ENCODE peak calls at places on chromosomes 4 and X, in eight cellular contexts. One of them, this sample, is unnamed.
A peak's percentile ranks its signal among the peaks of the same experiment; 100 is the strongest.

GRCh38 chr4:137125011-137125410 is 407.3 kb downstream of the PCDH18 start:
- DNase-seq in stomach: no peak
- DNase-seq in pancreas: no peak
- DNase-seq in gastrocnemius medialis: no peak
- DNase-seq in kidney epithelial cell: no peak
- DNase-seq in AG04450: no peak
- DNase-seq in kidney: no peak
- DNase-seq in GM12865: no peak
- DNase-seq in this sample: no peak

GRCh38 chr4:1194028-1194900 is 21.9 kb upstream of the SPON2 start:
- DNase-seq in stomach: peak; percentile 40
- DNase-seq in pancreas: peak; percentile 80
- DNase-seq in gastrocnemius medialis: no peak
- DNase-seq in kidney epithelial cell: no peak
- DNase-seq in AG04450: no peak
- DNase-seq in kidney: peak; percentile 92
- DNase-seq in GM12865: peak; percentile 3
- DNase-seq in this sample: no peak

GRCh38 chr4:8675906-8676305 is 83.3 kb downstream of the CPZ start:
- DNase-seq in stomach: no peak
- DNase-seq in pancreas: no peak
- DNase-seq in gastrocnemius medialis: no peak
- DNase-seq in kidney epithelial cell: no peak
- DNase-seq in AG04450: no peak
- DNase-seq in kidney: no peak
- DNase-seq in GM12865: no peak
- DNase-seq in this sample: no peak

GRCh38 chr4:82748176-82748575 is 50.4 kb downstream of the SCD5 start:
- DNase-seq in stomach: no peak
- DNase-seq in pancreas: no peak
- DNase-seq in gastrocnemius medialis: no peak
- DNase-seq in kidney epithelial cell: no peak
- DNase-seq in AG04450: no peak
- DNase-seq in kidney: no peak
- DNase-seq in GM12865: no peak
- DNase-seq in this sample: no peak

GRCh38 chr4:70110917-70111316 is 43.1 kb upstream of the PRR27 start:
- DNase-seq in stomach: no peak
- DNase-seq in pancreas: no peak
- DNase-seq in gastrocnemius medialis: no peak
- DNase-seq in kidney epithelial cell: no peak
- DNase-seq in AG04450: no peak
- DNase-seq in kidney: no peak
- DNase-seq in GM12865: no peak
- DNase-seq in this sample: no peak

GRCh38 chr4:8392591-8393190 is 47.8 kb downstream of the ACOX3 start:
- DNase-seq in stomach: no peak
- DNase-seq in pancreas: no peak
- DNase-seq in gastrocnemius medialis: no peak
- DNase-seq in kidney epithelial cell: no peak
- DNase-seq in AG04450: no peak
- DNase-seq in kidney: no peak
- DNase-seq in GM12865: no peak
- DNase-seq in this sample: no peak

GRCh38 chr4:107838763-107839162 is 14.0 kb downstream of the SGMS2 start:
- DNase-seq in stomach: no peak
- DNase-seq in pancreas: no peak
- DNase-seq in gastrocnemius medialis: no peak
- DNase-seq in kidney epithelial cell: no peak
- DNase-seq in AG04450: no peak
- DNase-seq in kidney: no peak
- DNase-seq in GM12865: no peak
- DNase-seq in this sample: no peak

GRCh38 chr4:181418491-181418890 is 824.7 kb upstream of the TENM3 start:
- DNase-seq in stomach: no peak
- DNase-seq in pancreas: no peak
- DNase-seq in gastrocnemius medialis: no peak
- DNase-seq in kidney epithelial cell: no peak
- DNase-seq in AG04450: no peak
- DNase-seq in kidney: no peak
- DNase-seq in GM12865: no peak
- DNase-seq in this sample: no peak

GRCh38 chr4:63921561-63921960 is 487.7 kb downstream of the TECRL start:
- DNase-seq in stomach: no peak
- DNase-seq in pancreas: peak; percentile 22
- DNase-seq in gastrocnemius medialis: no peak
- DNase-seq in kidney epithelial cell: no peak
- DNase-seq in AG04450: no peak
- DNase-seq in kidney: peak; percentile 53
- DNase-seq in GM12865: no peak
- DNase-seq in this sample: no peak

GRCh38 chrX:110806145-110806544 is 10.5 kb upstream of the CHRDL1 start:
- DNase-seq in stomach: no peak
- DNase-seq in pancreas: no peak
- DNase-seq in gastrocnemius medialis: no peak
- DNase-seq in kidney epithelial cell: no peak
- DNase-seq in AG04450: no peak
- DNase-seq in kidney: no peak
- DNase-seq in GM12865: no peak
- DNase-seq in this sample: no peak

GRCh38 chr4:41602886-41603503 is 65.0 kb downstream of the LIMCH1 start:
- DNase-seq in stomach: no peak
- DNase-seq in pancreas: no peak
- DNase-seq in gastrocnemius medialis: no peak
- DNase-seq in kidney epithelial cell: no peak
- DNase-seq in AG04450: no peak
- DNase-seq in kidney: no peak
- DNase-seq in GM12865: no peak
- DNase-seq in this sample: no peak

GRCh38 chr4:37461801-37462200 is 217.3 kb downstream of the NWD2 start:
- DNase-seq in stomach: no peak
- DNase-seq in pancreas: no peak
- DNase-seq in gastrocnemius medialis: no peak
- DNase-seq in kidney epithelial cell: no peak
- DNase-seq in AG04450: no peak
- DNase-seq in kidney: no peak
- DNase-seq in GM12865: no peak
- DNase-seq in this sample: no peak

GRCh38 chrX:18146954-18147353 is 73.7 kb downstream of the BEND2 start:
- DNase-seq in stomach: no peak
- DNase-seq in pancreas: no peak
- DNase-seq in gastrocnemius medialis: no peak
- DNase-seq in kidney epithelial cell: peak; percentile 5
- DNase-seq in AG04450: no peak
- DNase-seq in kidney: no peak
- DNase-seq in GM12865: peak; percentile 10
- DNase-seq in this sample: peak; percentile 18

GRCh38 chr4:8278421-8279287 is 9.1 kb downstream of the HTRA3 start:
- DNase-seq in stomach: no peak
- DNase-seq in pancreas: peak; percentile 43
- DNase-seq in gastrocnemius medialis: no peak
- DNase-seq in kidney epithelial cell: peak; percentile 32
- DNase-seq in AG04450: peak; percentile 85
- DNase-seq in kidney: peak; percentile 68
- DNase-seq in GM12865: no peak
- DNase-seq in this sample: no peak

GRCh38 chr4:78379040-78379439 is 172.5 kb upstream of the ANXA3 start:
- DNase-seq in stomach: no peak
- DNase-seq in pancreas: no peak
- DNase-seq in gastrocnemius medialis: no peak
- DNase-seq in kidney epithelial cell: no peak
- DNase-seq in AG04450: no peak
- DNase-seq in kidney: no peak
- DNase-seq in GM12865: no peak
- DNase-seq in this sample: no peak

GRCh38 chr4:100367451-100367850 is 150.4 kb downstream of the EMCN start:
- DNase-seq in stomach: no peak
- DNase-seq in pancreas: no peak
- DNase-seq in gastrocnemius medialis: no peak
- DNase-seq in kidney epithelial cell: no peak
- DNase-seq in AG04450: peak; percentile 21
- DNase-seq in kidney: no peak
- DNase-seq in GM12865: peak; percentile 44
- DNase-seq in this sample: no peak

GRCh38 chr4:143215873-143216272 is 31.2 kb downstream of the USP38 start:
- DNase-seq in stomach: no peak
- DNase-seq in pancreas: no peak
- DNase-seq in gastrocnemius medialis: no peak
- DNase-seq in kidney epithelial cell: no peak
- DNase-seq in AG04450: no peak
- DNase-seq in kidney: no peak
- DNase-seq in GM12865: no peak
- DNase-seq in this sample: no peak

DNA sequence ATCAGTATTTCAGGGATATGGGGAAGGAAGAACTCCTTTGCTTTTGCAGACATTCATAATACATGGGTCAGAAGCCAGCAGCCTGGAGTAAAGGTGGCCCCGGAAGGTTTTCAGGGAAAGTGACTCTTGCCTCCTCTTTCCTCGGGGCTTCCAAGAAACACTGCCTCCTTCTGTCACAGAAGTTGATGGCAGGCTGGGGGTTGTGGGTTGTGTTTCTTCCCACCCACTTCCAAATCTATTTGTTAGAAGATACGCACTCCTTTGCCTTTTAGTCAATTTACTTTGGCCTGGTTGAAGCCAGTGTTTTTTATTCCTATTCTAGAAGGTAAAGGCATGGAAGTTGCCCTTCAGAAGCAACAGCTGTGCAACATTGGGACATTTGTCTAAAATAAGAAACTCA is 19.7 kb downstream of the KIT start:
- DNase-seq in stomach: no peak
- DNase-seq in pancreas: no peak
- DNase-seq in gastrocnemius medialis: no peak
- DNase-seq in kidney epithelial cell: no peak
- DNase-seq in AG04450: no peak
- DNase-seq in kidney: no peak
- DNase-seq in GM12865: no peak
- DNase-seq in this sample: no peak
- TF ChIP-seq CTCF in stomach: no peak
- TF ChIP-seq CTCF in pancreas: no peak
- TF ChIP-seq CTCF in gastrocnemius medialis: no peak
- TF ChIP-seq CTCF in kidney epithelial cell: no peak
- TF ChIP-seq CTCF in AG04450: no peak
- TF ChIP-seq CTCF in kidney: no peak
- TF ChIP-seq CTCF in GM12865: no peak
- TF ChIP-seq CTCF in this sample: no peak

DNA sequence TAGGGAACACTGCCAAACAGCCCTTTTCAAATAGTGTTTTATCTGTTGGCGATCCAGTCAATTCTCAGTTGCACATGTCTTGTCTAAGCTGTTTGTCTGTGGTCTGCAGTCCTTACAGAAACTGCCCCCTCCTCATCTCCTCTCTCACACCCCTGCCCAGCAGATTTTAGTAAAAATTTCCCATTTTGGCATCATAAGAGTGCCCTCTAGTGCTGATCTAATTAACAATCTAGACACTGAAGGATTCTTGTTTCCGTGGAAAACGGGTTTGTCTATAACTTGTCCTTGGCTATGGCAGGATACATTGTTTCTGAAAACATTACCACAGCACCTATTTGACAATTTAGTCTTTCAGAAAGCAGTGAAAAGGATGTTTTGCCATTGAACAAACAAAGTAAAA is 227.2 kb upstream of the MBNL3 start:
- DNase-seq in stomach: no peak
- DNase-seq in pancreas: no peak
- DNase-seq in gastrocnemius medialis: no peak
- DNase-seq in kidney epithelial cell: no peak
- DNase-seq in AG04450: no peak
- DNase-seq in kidney: no peak
- DNase-seq in GM12865: no peak
- DNase-seq in this sample: no peak
- TF ChIP-seq CTCF in stomach: no peak
- TF ChIP-seq CTCF in pancreas: no peak
- TF ChIP-seq CTCF in gastrocnemius medialis: no peak
- TF ChIP-seq CTCF in kidney epithelial cell: peak; percentile 32
- TF ChIP-seq CTCF in AG04450: peak; percentile 10
- TF ChIP-seq CTCF in kidney: no peak
- TF ChIP-seq CTCF in GM12865: no peak
- TF ChIP-seq CTCF in this sample: peak; percentile 56

GRCh38 chrX:41922125-41922521 is 1.2 kb downstream of the CASK start:
- DNase-seq in stomach: no peak
- DNase-seq in pancreas: no peak
- DNase-seq in gastrocnemius medialis: no peak
- DNase-seq in kidney epithelial cell: no peak
- DNase-seq in AG04450: no peak
- DNase-seq in kidney: no peak
- DNase-seq in GM12865: peak; percentile 37
- DNase-seq in this sample: no peak

GRCh38 chrX:41922694-41923171 is 621 bp downstream of the CASK start:
- DNase-seq in stomach: no peak
- DNase-seq in pancreas: peak; percentile 71
- DNase-seq in gastrocnemius medialis: no peak
- DNase-seq in kidney epithelial cell: no peak
- DNase-seq in AG04450: no peak
- DNase-seq in kidney: peak; percentile 73
- DNase-seq in GM12865: peak; percentile 46
- DNase-seq in this sample: peak; percentile 28

GRCh38 chrX:41921492-41922124 is 1.7 kb downstream of the CASK start:
- DNase-seq in stomach: no peak
- DNase-seq in pancreas: no peak
- DNase-seq in gastrocnemius medialis: no peak
- DNase-seq in kidney epithelial cell: no peak
- DNase-seq in AG04450: no peak
- DNase-seq in kidney: no peak
- DNase-seq in GM12865: peak; percentile 68
- DNase-seq in this sample: no peak

GRCh38 chrX:41923257-41923924 is at the start of gene CASK:
- DNase-seq in stomach: peak; percentile 94
- DNase-seq in pancreas: peak; percentile 97
- DNase-seq in gastrocnemius medialis: peak; percentile 82
- DNase-seq in kidney epithelial cell: peak; percentile 43
- DNase-seq in AG04450: peak; percentile 76
- DNase-seq in kidney: peak; percentile 97
- DNase-seq in GM12865: peak; percentile 93
- DNase-seq in this sample: peak; percentile 75

GRCh38 chrX:41923925-41924693 is 755 bp upstream of the CASK start:
- DNase-seq in stomach: peak; percentile 49
- DNase-seq in pancreas: no peak
- DNase-seq in gastrocnemius medialis: no peak
- DNase-seq in kidney epithelial cell: no peak
- DNase-seq in AG04450: no peak
- DNase-seq in kidney: no peak
- DNase-seq in GM12865: peak; percentile 45
- DNase-seq in this sample: no peak
- TF ChIP-seq CTCF in stomach: no peak
- TF ChIP-seq CTCF in pancreas: no peak
- TF ChIP-seq CTCF in gastrocnemius medialis: no peak
- TF ChIP-seq CTCF in kidney epithelial cell: peak; percentile 17
- TF ChIP-seq CTCF in AG04450: no peak
- TF ChIP-seq CTCF in kidney: no peak
- TF ChIP-seq CTCF in GM12865: no peak
- TF ChIP-seq CTCF in this sample: no peak

DNA sequence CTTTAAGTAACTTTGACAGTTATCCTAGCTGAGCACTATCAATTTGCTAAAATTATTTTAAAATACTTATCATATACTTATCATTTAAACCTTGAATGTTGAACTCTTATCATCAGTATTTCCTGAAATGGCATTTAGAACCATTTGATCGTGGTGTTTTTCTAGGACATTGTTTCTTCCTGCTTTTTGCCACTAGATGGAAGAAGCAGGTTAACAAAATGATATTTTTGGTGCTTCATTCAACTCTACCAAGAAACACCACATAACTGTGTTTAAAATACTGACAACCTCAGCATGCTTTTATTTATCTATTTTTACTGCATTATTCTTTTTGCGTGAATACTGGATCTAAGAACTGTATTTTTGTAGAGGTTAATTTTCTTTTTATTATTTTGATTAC is 44.6 kb downstream of the C4orf33 start:
- DNase-seq in stomach: no peak
- DNase-seq in pancreas: no peak
- DNase-seq in gastrocnemius medialis: no peak
- DNase-seq in kidney epithelial cell: no peak
- DNase-seq in AG04450: no peak
- DNase-seq in kidney: no peak
- DNase-seq in GM12865: no peak
- DNase-seq in this sample: no peak
- TF ChIP-seq CTCF in stomach: no peak
- TF ChIP-seq CTCF in pancreas: no peak
- TF ChIP-seq CTCF in gastrocnemius medialis: no peak
- TF ChIP-seq CTCF in kidney epithelial cell: no peak
- TF ChIP-seq CTCF in AG04450: no peak
- TF ChIP-seq CTCF in kidney: no peak
- TF ChIP-seq CTCF in GM12865: no peak
- TF ChIP-seq CTCF in this sample: no peak

This sample was measured in neural crest cell.